ENCODE peak calls at places on chromosomes 4 and X, in ten cellular contexts. Z, F, T, L, U, Y, P, V, Q and H are unnamed samples.

GRCh38 chrX:22097295-22097694 is 65.2 kb downstream of the PHEX start:
- DNase-seq in Q (no peak), P (no peak), F (peak), T (no peak), V (peak), Z (no peak), Y (no peak), L (no peak), U (no peak), H (no peak)

GRCh38 chr4:139458999-139459398 is 5.1 kb downstream of the RAB33B start:
- DNase-seq in F (peak), T (no peak), U (no peak), Q (no peak), Y (no peak), L (no peak), P (no peak), V (peak), Z (no peak), H (no peak)

GRCh38 chr4:76951333-76952033 is 1.9 kb downstream of the SEPTIN11 start:
- DNase-seq in V (peak), U (no peak), Q (no peak), F (no peak), P (no peak), Z (no peak), Y (no peak), T (no peak), L (no peak), H (no peak)

GRCh38 chrX:18900401-18900976 is 83.4 kb downstream of the PHKA2 start:
- DNase-seq in Z (no peak), U (no peak), P (no peak), Q (no peak), F (peak), L (no peak), V (no peak), Y (no peak), T (no peak), H (no peak)

GRCh38 chrX:50567636-50568035 is 97.0 kb upstream of the DGKK start:
- DNase-seq in P (no peak), L (no peak), Q (no peak), V (no peak), Y (no peak), U (no peak), F (no peak), T (no peak), Z (no peak), H (no peak)

GRCh38 chr4:15781427-15782095 is 3.4 kb downstream of the CD38 start:
- DNase-seq in L (no peak), Q (no peak), Y (no peak), T (no peak), P (no peak), Z (no peak), F (peak), V (peak), U (no peak), H (no peak)

GRCh38 chr4:70564033-70564432 is 28.0 kb upstream of the AMBN start:
- DNase-seq in U (no peak), Y (no peak), F (no peak), T (no peak), P (no peak), V (no peak), Q (no peak), Z (no peak), L (no peak), H (no peak)

GRCh38 chr4:7752649-7753048 is 187.0 kb downstream of the AFAP1 start:
- DNase-seq in F (peak), T (no peak), V (no peak), U (no peak), Q (no peak), L (no peak), Z (no peak), P (no peak), Y (no peak), H (no peak)

GRCh38 chrX:63349307-63349706 is 1.8 kb downstream of the SPIN4 start:
- DNase-seq in U (no peak), V (no peak), T (no peak), Z (no peak), F (no peak), P (no peak), L (no peak), Y (no peak), Q (no peak), H (no peak)

GRCh38 chr4:77433102-77433733 is 172.4 kb upstream of the CXCL13 start:
- DNase-seq in Q (no peak), Y (no peak), P (no peak), V (peak), Z (no peak), U (no peak), T (no peak), L (no peak), F (peak), H (no peak)

GRCh38 chrX:137424679-137425078 is 141.2 kb upstream of the ZIC3 start:
- DNase-seq in Q (no peak), P (no peak), Y (no peak), T (no peak), Z (no peak), U (peak), L (no peak), V (no peak), F (no peak), H (no peak)

GRCh38 chr4:27100713-27101112 is 240.1 kb downstream of the STIM2 start:
- DNase-seq in T (no peak), P (no peak), L (no peak), F (peak), Z (no peak), U (no peak), V (no peak), Y (no peak), Q (no peak), H (no peak)

GRCh38 chr4:53863163-53863562 is 201.2 kb downstream of the CHIC2 start:
- DNase-seq in Y (no peak), L (no peak), P (no peak), Q (no peak), V (peak), T (no peak), Z (no peak), F (no peak), U (no peak), H (no peak)

GRCh38 chrX:119381349-119381944 is 17.7 kb upstream of the SLC25A43 start:
- DNase-seq in Y (no peak), Z (peak), U (no peak), F (no peak), Q (no peak), V (no peak), T (no peak), P (no peak), L (no peak), H (no peak)

GRCh38 chrX:47574609-47575325 is 7.5 kb upstream of the TIMP1 start:
- DNase-seq in F (no peak), Q (no peak), Z (no peak), Y (no peak), P (no peak), U (no peak), V (no peak), L (no peak), T (no peak), H (no peak)

GRCh38 chr4:15914291-15914690 is 24.2 kb downstream of the FGFBP1 start:
- DNase-seq in Q (no peak), Z (no peak), F (peak), V (peak), P (no peak), T (no peak), L (no peak), U (no peak), Y (no peak), H (no peak)

GRCh38 chr4:149791836-149792235 is 23.8 kb downstream of the IQCM start:
- DNase-seq in U (no peak), Z (no peak), T (no peak), P (no peak), L (no peak), F (no peak), V (no peak), Q (no peak), Y (no peak), H (no peak)

GRCh38 chrX:40471965-40472648 is 108.7 kb upstream of the ATP6AP2 start:
- DNase-seq in L (peak), P (peak), Y (peak), U (peak), T (peak), Z (no peak), F (peak), V (peak), Q (peak), H (peak)

GRCh38 chr4:153467154-153467896 is 1.2 kb downstream of the TMEM131L start:
- DNase-seq in V (peak), Q (peak), U (peak), P (no peak), T (peak), L (peak), Y (no peak), Z (no peak), F (peak), H (no peak)

GRCh38 chrX:386239-386767 is 404 bp downstream of the PPP2R3B start:
- DNase-seq in F (no peak), Y (no peak), T (no peak), L (peak), P (no peak), Z (no peak), U (no peak), V (no peak), Q (no peak), H (no peak)

GRCh38 chrX:36684053-36684452 is 324.1 kb upstream of the FAM47C start:
- DNase-seq in L (no peak), V (no peak), P (no peak), Z (no peak), F (no peak), Q (no peak), Y (no peak), U (no peak), T (no peak), H (no peak)

GRCh38 chrX:95290455-95290854 is 1394.2 kb upstream of the DIAPH2 start:
- DNase-seq in Y (no peak), P (no peak), T (no peak), Z (no peak), V (no peak), U (no peak), F (peak), Q (no peak), L (no peak), H (no peak)

GRCh38 chr4:22897520-22898108 is 204.9 kb downstream of the GBA3 start:
- DNase-seq in P (no peak), V (peak), F (peak), T (peak), Y (no peak), U (peak), Z (no peak), Q (peak), L (peak), H (no peak)

GRCh38 chr4:5082381-5082780 is 31.1 kb downstream of the STK32B start:
- DNase-seq in L (no peak), Y (no peak), V (peak), Z (no peak), Q (no peak), T (no peak), P (no peak), U (no peak), F (no peak), H (no peak)

GRCh38 chrX:39774804-39775112 is 323.0 kb downstream of the BCOR start:
- DNase-seq in Q (no peak), F (no peak), V (no peak), Z (no peak), Y (no peak), U (no peak), P (no peak), T (no peak), L (no peak), H (no peak)

GRCh38 chr4:81468685-81469084 is 3.0 kb downstream of the RASGEF1B start:
- DNase-seq in L (no peak), Z (no peak), Y (no peak), T (no peak), Q (no peak), P (no peak), V (no peak), U (no peak), F (no peak), H (no peak)

GRCh38 chr4:23276076-23276475 is 583.3 kb downstream of the GBA3 start:
- DNase-seq in L (no peak), Q (no peak), Y (no peak), U (no peak), Z (no peak), F (no peak), P (no peak), T (no peak), V (no peak), H (no peak)